ENCODE peak calls at places on chromosomes 3 and 15, in eight cellular contexts. One of them, this sample, is unnamed.

GRCh38 chr15:100183921-100184480 is 157.8 kb downstream of the ADAMTS17 start:
- DNase-seq in foreskin fibroblast: no peak
- DNase-seq in brain microvascular endothelial cell: no peak
- DNase-seq in OCI-LY7: no peak
- DNase-seq in neural crest cell: no peak
- DNase-seq in body of pancreas: no peak
- DNase-seq in bronchial epithelial cell: no peak
- DNase-seq in psoas muscle: peak; percentile 8
- DNase-seq in this sample: no peak

GRCh38 chr15:82950746-82951370 is 1.7 kb downstream of the HOMER2 start:
- DNase-seq in foreskin fibroblast: no peak
- DNase-seq in brain microvascular endothelial cell: no peak
- DNase-seq in OCI-LY7: no peak
- DNase-seq in neural crest cell: no peak
- DNase-seq in body of pancreas: no peak
- DNase-seq in bronchial epithelial cell: no peak
- DNase-seq in psoas muscle: no peak
- DNase-seq in this sample: no peak

GRCh38 chr15:70234256-70234965 is 136.7 kb upstream of the TLE3 start:
- DNase-seq in foreskin fibroblast: peak; percentile 86
- DNase-seq in brain microvascular endothelial cell: peak; percentile 87
- DNase-seq in OCI-LY7: no peak
- DNase-seq in neural crest cell: no peak
- DNase-seq in body of pancreas: no peak
- DNase-seq in bronchial epithelial cell: no peak
- DNase-seq in psoas muscle: no peak
- DNase-seq in this sample: no peak

GRCh38 chr15:101694261-101694660 is 30.0 kb downstream of the TARS3 start:
- DNase-seq in foreskin fibroblast: no peak
- DNase-seq in brain microvascular endothelial cell: no peak
- DNase-seq in OCI-LY7: no peak
- DNase-seq in neural crest cell: no peak
- DNase-seq in body of pancreas: no peak
- DNase-seq in bronchial epithelial cell: peak; percentile 27
- DNase-seq in psoas muscle: no peak
- DNase-seq in this sample: no peak

GRCh38 chr15:41957021-41957897 is 15.1 kb downstream of the EHD4 start:
- DNase-seq in foreskin fibroblast: no peak
- DNase-seq in brain microvascular endothelial cell: no peak
- DNase-seq in OCI-LY7: no peak
- DNase-seq in neural crest cell: no peak
- DNase-seq in body of pancreas: no peak
- DNase-seq in bronchial epithelial cell: no peak
- DNase-seq in psoas muscle: no peak
- DNase-seq in this sample: no peak

GRCh38 chr15:61621146-61621545 is 392.0 kb upstream of the RORA start:
- DNase-seq in foreskin fibroblast: peak; percentile 17
- DNase-seq in brain microvascular endothelial cell: no peak
- DNase-seq in OCI-LY7: peak; percentile 1
- DNase-seq in neural crest cell: peak; percentile 19
- DNase-seq in body of pancreas: peak; percentile 12
- DNase-seq in bronchial epithelial cell: no peak
- DNase-seq in psoas muscle: peak; percentile 60
- DNase-seq in this sample: peak; percentile 40

GRCh38 chr15:27589260-27589659 is 509.9 kb downstream of the OCA2 start:
- DNase-seq in foreskin fibroblast: peak; percentile 6
- DNase-seq in brain microvascular endothelial cell: no peak
- DNase-seq in OCI-LY7: no peak
- DNase-seq in neural crest cell: no peak
- DNase-seq in body of pancreas: peak; percentile 54
- DNase-seq in bronchial epithelial cell: no peak
- DNase-seq in psoas muscle: no peak
- DNase-seq in this sample: no peak

GRCh38 chr3:194089357-194090177 is 46.4 kb upstream of the HES1 start:
- DNase-seq in foreskin fibroblast: peak; percentile 40
- DNase-seq in brain microvascular endothelial cell: peak; percentile 98
- DNase-seq in OCI-LY7: no peak
- DNase-seq in neural crest cell: no peak
- DNase-seq in body of pancreas: peak; percentile 88
- DNase-seq in bronchial epithelial cell: peak; percentile 100
- DNase-seq in psoas muscle: peak; percentile 85
- DNase-seq in this sample: peak; percentile 96

GRCh38 chr3:41418961-41419691 is 219.8 kb downstream of the CTNNB1 start:
- DNase-seq in foreskin fibroblast: peak; percentile 6
- DNase-seq in brain microvascular endothelial cell: peak; percentile 84
- DNase-seq in OCI-LY7: no peak
- DNase-seq in neural crest cell: no peak
- DNase-seq in body of pancreas: no peak
- DNase-seq in bronchial epithelial cell: peak; percentile 70
- DNase-seq in psoas muscle: no peak
- DNase-seq in this sample: no peak

GRCh38 chr3:128491071-128491899 is 1.7 kb downstream of the GATA2 start:
- DNase-seq in foreskin fibroblast: no peak
- DNase-seq in brain microvascular endothelial cell: no peak
- DNase-seq in OCI-LY7: no peak
- DNase-seq in neural crest cell: no peak
- DNase-seq in body of pancreas: peak; percentile 45
- DNase-seq in bronchial epithelial cell: no peak
- DNase-seq in psoas muscle: no peak
- DNase-seq in this sample: no peak

GRCh38 chr3:161322781-161323568 is 48.3 kb downstream of the SPTSSB start:
- DNase-seq in foreskin fibroblast: no peak
- DNase-seq in brain microvascular endothelial cell: no peak
- DNase-seq in OCI-LY7: no peak
- DNase-seq in neural crest cell: no peak
- DNase-seq in body of pancreas: no peak
- DNase-seq in bronchial epithelial cell: no peak
- DNase-seq in psoas muscle: no peak
- DNase-seq in this sample: no peak

GRCh38 chr3:127363171-127363570 is 75.3 kb upstream of the PRR20G start:
- DNase-seq in foreskin fibroblast: no peak
- DNase-seq in brain microvascular endothelial cell: no peak
- DNase-seq in OCI-LY7: no peak
- DNase-seq in neural crest cell: no peak
- DNase-seq in body of pancreas: no peak
- DNase-seq in bronchial epithelial cell: no peak
- DNase-seq in psoas muscle: no peak
- DNase-seq in this sample: no peak

GRCh38 chr3:171458056-171458856 is 1.9 kb downstream of the TNIK start:
- DNase-seq in foreskin fibroblast: no peak
- DNase-seq in brain microvascular endothelial cell: no peak
- DNase-seq in OCI-LY7: no peak
- DNase-seq in neural crest cell: peak; percentile 8
- DNase-seq in body of pancreas: no peak
- DNase-seq in bronchial epithelial cell: no peak
- DNase-seq in psoas muscle: no peak
- DNase-seq in this sample: no peak

GRCh38 chr15:39455502-39455991 is 125.3 kb upstream of the THBS1 start:
- DNase-seq in foreskin fibroblast: peak; percentile 92
- DNase-seq in brain microvascular endothelial cell: peak; percentile 77
- DNase-seq in OCI-LY7: no peak
- DNase-seq in neural crest cell: no peak
- DNase-seq in body of pancreas: no peak
- DNase-seq in bronchial epithelial cell: peak; percentile 75
- DNase-seq in psoas muscle: no peak
- DNase-seq in this sample: no peak

GRCh38 chr3:134650431-134651346 is at the start of gene KY:
- DNase-seq in foreskin fibroblast: peak; percentile 63
- DNase-seq in brain microvascular endothelial cell: no peak
- DNase-seq in OCI-LY7: no peak
- DNase-seq in neural crest cell: peak; percentile 37
- DNase-seq in body of pancreas: peak; percentile 38
- DNase-seq in bronchial epithelial cell: peak; percentile 22
- DNase-seq in psoas muscle: peak; percentile 78
- DNase-seq in this sample: peak; percentile 67

DNA sequence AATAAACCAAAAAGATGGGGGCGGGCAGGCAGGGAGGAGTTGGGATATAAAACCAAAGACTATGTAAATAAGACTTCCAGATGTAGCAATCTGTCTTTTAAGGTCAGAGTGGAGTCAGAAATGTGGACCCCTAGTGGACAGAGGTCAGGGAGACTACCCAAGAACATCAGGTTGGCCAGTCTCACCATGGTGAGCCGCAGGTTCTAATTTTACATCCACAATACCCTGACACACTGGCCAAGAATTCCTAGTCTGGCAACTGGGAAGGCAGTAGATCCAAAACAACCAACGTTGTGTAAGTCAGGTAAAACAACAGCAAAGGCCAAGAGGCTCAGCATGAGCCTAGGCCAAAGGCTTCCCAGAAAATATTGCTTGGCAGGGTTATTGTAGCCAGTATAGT is 203.4 kb downstream of the FOXP1 start:
- DNase-seq in foreskin fibroblast: no peak
- DNase-seq in brain microvascular endothelial cell: no peak
- DNase-seq in OCI-LY7: no peak
- DNase-seq in neural crest cell: no peak
- DNase-seq in body of pancreas: no peak
- DNase-seq in bronchial epithelial cell: no peak
- DNase-seq in psoas muscle: no peak
- DNase-seq in this sample: no peak
- TF ChIP-seq CTCF in foreskin fibroblast: no peak
- TF ChIP-seq CTCF in brain microvascular endothelial cell: peak; percentile 39
- TF ChIP-seq CTCF in OCI-LY7: peak; percentile 61
- TF ChIP-seq CTCF in neural crest cell: peak; percentile 32
- TF ChIP-seq CTCF in body of pancreas: no peak
- TF ChIP-seq CTCF in bronchial epithelial cell: no peak
- TF ChIP-seq CTCF in psoas muscle: peak; percentile 44
- TF ChIP-seq CTCF in this sample: no peak

GRCh38 chr15:68578175-68578959 is 426 bp upstream of the CORO2B start:
- DNase-seq in foreskin fibroblast: peak; percentile 94
- DNase-seq in brain microvascular endothelial cell: peak; percentile 14
- DNase-seq in OCI-LY7: peak; percentile 76
- DNase-seq in neural crest cell: peak; percentile 74
- DNase-seq in body of pancreas: peak; percentile 43
- DNase-seq in bronchial epithelial cell: no peak
- DNase-seq in psoas muscle: peak; percentile 89
- DNase-seq in this sample: peak; percentile 50
- TF ChIP-seq CTCF in foreskin fibroblast: peak; percentile 48
- TF ChIP-seq CTCF in brain microvascular endothelial cell: peak; percentile 51
- TF ChIP-seq CTCF in OCI-LY7: peak; percentile 67
- TF ChIP-seq CTCF in neural crest cell: peak; percentile 55
- TF ChIP-seq CTCF in body of pancreas: no peak
- TF ChIP-seq CTCF in bronchial epithelial cell: peak; percentile 35
- TF ChIP-seq CTCF in psoas muscle: peak; percentile 42
- TF ChIP-seq CTCF in this sample: no peak

GRCh38 chr3:52291508-52292181 is 4.0 kb downstream of the GLYCTK start:
- DNase-seq in foreskin fibroblast: peak; percentile 52
- DNase-seq in brain microvascular endothelial cell: no peak
- DNase-seq in OCI-LY7: peak; percentile 71
- DNase-seq in neural crest cell: peak; percentile 58
- DNase-seq in body of pancreas: no peak
- DNase-seq in bronchial epithelial cell: no peak
- DNase-seq in psoas muscle: no peak
- DNase-seq in this sample: peak; percentile 63

GRCh38 chr3:52288674-52289073 is 1.0 kb downstream of the GLYCTK start:
- DNase-seq in foreskin fibroblast: no peak
- DNase-seq in brain microvascular endothelial cell: no peak
- DNase-seq in OCI-LY7: no peak
- DNase-seq in neural crest cell: no peak
- DNase-seq in body of pancreas: no peak
- DNase-seq in bronchial epithelial cell: no peak
- DNase-seq in psoas muscle: no peak
- DNase-seq in this sample: no peak

GRCh38 chr3:52289338-52289746 is 1.7 kb downstream of the GLYCTK start:
- DNase-seq in foreskin fibroblast: no peak
- DNase-seq in brain microvascular endothelial cell: no peak
- DNase-seq in OCI-LY7: no peak
- DNase-seq in neural crest cell: no peak
- DNase-seq in body of pancreas: peak; percentile 45
- DNase-seq in bronchial epithelial cell: no peak
- DNase-seq in psoas muscle: no peak
- DNase-seq in this sample: no peak

GRCh38 chr3:52290596-52291507 is 3.2 kb downstream of the GLYCTK start:
- DNase-seq in foreskin fibroblast: no peak
- DNase-seq in brain microvascular endothelial cell: no peak
- DNase-seq in OCI-LY7: no peak
- DNase-seq in neural crest cell: no peak
- DNase-seq in body of pancreas: no peak
- DNase-seq in bronchial epithelial cell: no peak
- DNase-seq in psoas muscle: no peak
- DNase-seq in this sample: no peak

GRCh38 chr3:52289747-52290595 is 2.3 kb downstream of the GLYCTK start:
- DNase-seq in foreskin fibroblast: no peak
- DNase-seq in brain microvascular endothelial cell: no peak
- DNase-seq in OCI-LY7: no peak
- DNase-seq in neural crest cell: no peak
- DNase-seq in body of pancreas: peak; percentile 85
- DNase-seq in bronchial epithelial cell: no peak
- DNase-seq in psoas muscle: no peak
- DNase-seq in this sample: peak; percentile 47
- TF ChIP-seq CTCF in foreskin fibroblast: no peak
- TF ChIP-seq CTCF in brain microvascular endothelial cell: peak; percentile 21
- TF ChIP-seq CTCF in OCI-LY7: no peak
- TF ChIP-seq CTCF in neural crest cell: peak; percentile 27
- TF ChIP-seq CTCF in body of pancreas: no peak
- TF ChIP-seq CTCF in bronchial epithelial cell: no peak
- TF ChIP-seq CTCF in psoas muscle: no peak
- TF ChIP-seq CTCF in this sample: peak; percentile 19

GRCh38 chr15:83970290-83970890 is 265.2 kb upstream of the GOLGA6L4 start:
- DNase-seq in foreskin fibroblast: no peak
- DNase-seq in brain microvascular endothelial cell: no peak
- DNase-seq in OCI-LY7: no peak
- DNase-seq in neural crest cell: no peak
- DNase-seq in body of pancreas: no peak
- DNase-seq in bronchial epithelial cell: no peak
- DNase-seq in psoas muscle: peak; percentile 71
- DNase-seq in this sample: no peak

GRCh38 chr15:83971967-83972366 is 263.6 kb upstream of the GOLGA6L4 start:
- DNase-seq in foreskin fibroblast: peak; percentile 2
- DNase-seq in brain microvascular endothelial cell: no peak
- DNase-seq in OCI-LY7: no peak
- DNase-seq in neural crest cell: no peak
- DNase-seq in body of pancreas: no peak
- DNase-seq in bronchial epithelial cell: no peak
- DNase-seq in psoas muscle: no peak
- DNase-seq in this sample: no peak

GRCh38 chr15:83978588-83978987 is 257.0 kb upstream of the GOLGA6L4 start:
- DNase-seq in foreskin fibroblast: no peak
- DNase-seq in brain microvascular endothelial cell: no peak
- DNase-seq in OCI-LY7: no peak
- DNase-seq in neural crest cell: no peak
- DNase-seq in body of pancreas: peak; percentile 56
- DNase-seq in bronchial epithelial cell: no peak
- DNase-seq in psoas muscle: no peak
- DNase-seq in this sample: no peak

GRCh38 chr15:83977992-83978391 is 257.6 kb upstream of the GOLGA6L4 start:
- DNase-seq in foreskin fibroblast: no peak
- DNase-seq in brain microvascular endothelial cell: no peak
- DNase-seq in OCI-LY7: no peak
- DNase-seq in neural crest cell: no peak
- DNase-seq in body of pancreas: peak; percentile 75
- DNase-seq in bronchial epithelial cell: peak; percentile 58
- DNase-seq in psoas muscle: no peak
- DNase-seq in this sample: no peak

DNA sequence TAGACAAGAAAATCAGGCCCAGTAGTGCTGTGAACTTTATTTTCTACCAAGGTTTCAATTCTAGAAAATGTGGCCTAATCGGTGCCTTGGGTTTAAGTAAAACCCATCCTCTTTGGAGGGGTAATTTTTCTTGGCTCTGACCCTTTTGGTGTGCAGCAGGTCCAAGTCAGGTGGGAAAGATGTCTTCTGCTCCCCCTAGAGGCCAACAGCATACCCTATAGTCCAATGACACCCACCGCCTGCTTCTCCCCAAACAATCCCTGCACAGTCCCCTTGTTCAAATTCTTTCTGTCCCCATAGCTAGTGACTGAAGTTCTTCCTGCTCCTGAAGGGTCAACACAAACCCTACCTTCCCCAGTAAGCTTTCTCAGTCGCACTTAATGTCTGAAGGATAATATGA is 261.8 kb upstream of the GOLGA6L4 start:
- DNase-seq in foreskin fibroblast: peak; percentile 1
- DNase-seq in brain microvascular endothelial cell: no peak
- DNase-seq in OCI-LY7: peak; percentile 22
- DNase-seq in neural crest cell: no peak
- DNase-seq in body of pancreas: no peak
- DNase-seq in bronchial epithelial cell: peak; percentile 11
- DNase-seq in psoas muscle: no peak
- DNase-seq in this sample: peak; percentile 22
- TF ChIP-seq CTCF in foreskin fibroblast: peak; percentile 6
- TF ChIP-seq CTCF in brain microvascular endothelial cell: peak; percentile 60
- TF ChIP-seq CTCF in OCI-LY7: peak; percentile 76
- TF ChIP-seq CTCF in neural crest cell: peak; percentile 42
- TF ChIP-seq CTCF in body of pancreas: no peak
- TF ChIP-seq CTCF in bronchial epithelial cell: peak; percentile 58
- TF ChIP-seq CTCF in psoas muscle: peak; percentile 11
- TF ChIP-seq CTCF in this sample: peak; percentile 33

This sample was measured in Calu3.